ENCODE peak calls at places on chromosomes 2 and 18, in nine cellular contexts. S, N, J, R, E, D, G, A and H are unnamed samples.

GRCh38 chr2:108884629-108885028 is 98.1 kb downstream of the CCDC138 start:
- DNase-seq in J (peak; percentile 54), D (no peak), N (no peak), R (no peak), A (no peak), E (no peak), S (no peak), G (no peak), H (no peak)

GRCh38 chr2:237160271-237160934 is 74.7 kb downstream of the COPS8 start:
- DNase-seq in A (no peak), E (no peak), D (no peak), R (no peak), S (no peak), N (no peak), G (no peak), J (no peak), H (no peak)

GRCh38 chr2:138707424-138708074 is 72.6 kb downstream of the NXPH2 start:
- DNase-seq in E (peak; percentile 84), R (no peak), A (no peak), D (no peak), N (peak; percentile 33), J (no peak), G (no peak), S (peak; percentile 81), H (peak; percentile 60)

GRCh38 chr2:19738707-19739106 is 163.1 kb downstream of the TTC32 start:
- DNase-seq in J (no peak), R (no peak), A (no peak), N (no peak), G (no peak), D (no peak), E (peak; percentile 56), S (peak; percentile 39), H (peak; percentile 64)

GRCh38 chr2:20880221-20880771 is 57.4 kb upstream of the LDAH start:
- DNase-seq in N (no peak), E (no peak), A (no peak), J (no peak), D (no peak), S (no peak), R (no peak), G (no peak), H (no peak)

GRCh38 chr2:145931836-145932352 is 1412.0 kb upstream of the ZEB2 start:
- DNase-seq in G (no peak), J (peak; percentile 96), S (no peak), E (no peak), R (no peak), D (no peak), N (no peak), A (no peak), H (no peak)

GRCh38 chr2:63840081-63840784 is 1.5 kb upstream of the UGP2 start:
- DNase-seq in G (peak; percentile 68), D (no peak), S (no peak), R (no peak), J (peak; percentile 75), A (no peak), N (no peak), E (peak; percentile 25), H (peak; percentile 44)

GRCh38 chr2:237486819-237487448 is at the start of gene MLPH:
- DNase-seq in E (peak; percentile 76), D (peak; percentile 81), J (no peak), A (no peak), R (no peak), N (no peak), S (no peak), G (no peak), H (peak; percentile 82)

GRCh38 chr18:48131042-48131441 is 200.6 kb upstream of the SMAD2 start:
- DNase-seq in G (no peak), D (no peak), E (no peak), S (no peak), N (no peak), R (no peak), A (no peak), J (no peak), H (no peak)

GRCh38 chr2:216215991-216216390 is 106.8 kb downstream of the XRCC5 start:
- DNase-seq in D (no peak), G (no peak), S (no peak), A (no peak), R (no peak), E (no peak), N (peak; percentile 52), J (peak; percentile 45), H (no peak)

GRCh38 chr2:112880081-112880531 is 30.9 kb upstream of the IL37 start:
- DNase-seq in G (no peak), D (no peak), E (peak; percentile 52), A (no peak), S (no peak), J (no peak), R (no peak), N (peak; percentile 70), H (peak; percentile 64)

GRCh38 chr2:146576301-146576700 is 1268.5 kb upstream of the ACVR2A start:
- DNase-seq in R (no peak), A (no peak), E (no peak), G (no peak), N (peak; percentile 15), D (no peak), S (no peak), J (peak; percentile 78), H (no peak)

GRCh38 chr2:213958086-213958485 is 452.8 kb upstream of the VWC2L start:
- DNase-seq in J (no peak), N (no peak), S (no peak), D (no peak), G (no peak), E (no peak), A (no peak), R (no peak), H (no peak)

GRCh38 chr2:28360742-28361293 is 31.8 kb upstream of the FOSL2 start:
- DNase-seq in A (no peak), R (no peak), D (no peak), N (peak; percentile 85), J (no peak), S (peak; percentile 56), G (no peak), E (peak; percentile 61), H (peak; percentile 32)

GRCh38 chr18:29838556-29838955 is 1204.0 kb downstream of the DSC3 start:
- DNase-seq in N (no peak), R (no peak), A (no peak), J (no peak), S (no peak), G (no peak), E (no peak), D (no peak), H (no peak)

GRCh38 chr2:10961490-10961875 is 49.7 kb downstream of the KCNF1 start:
- DNase-seq in R (no peak), J (no peak), G (no peak), A (no peak), E (no peak), N (no peak), D (no peak), S (no peak), H (no peak)

GRCh38 chr18:23143059-23143831 is 8.0 kb downstream of the CABLES1 start:
- DNase-seq in N (peak; percentile 47), R (no peak), G (no peak), D (no peak), S (no peak), J (peak; percentile 21), A (no peak), E (no peak), H (peak; percentile 39)

GRCh38 chr2:160869411-160869810 is 290.8 kb upstream of the TANK start:
- DNase-seq in J (no peak), G (no peak), R (no peak), A (no peak), S (peak; percentile 97), E (peak; percentile 96), D (no peak), N (peak; percentile 35), H (peak; percentile 87)

GRCh38 chr2:239566995-239567580 is 166.3 kb upstream of the HDAC4 start:
- DNase-seq in D (no peak), A (no peak), R (no peak), S (no peak), G (no peak), J (no peak), E (no peak), N (no peak), H (no peak)

GRCh38 chr2:60884795-60885194 is 3.4 kb downstream of the REL start:
- DNase-seq in G (no peak), R (no peak), J (no peak), E (no peak), S (no peak), A (no peak), N (peak; percentile 37), D (no peak), H (no peak)

GRCh38 chr2:127080941-127081769 is 25.8 kb downstream of the BIN1 start:
- DNase-seq in E (no peak), N (no peak), A (peak; percentile 78), S (no peak), D (peak; percentile 83), R (no peak), G (peak; percentile 48), J (no peak), H (no peak)

GRCh38 chr2:46451131-46451711 is 28.1 kb upstream of the TMEM247 start:
- DNase-seq in E (no peak), J (no peak), S (no peak), A (no peak), R (no peak), G (no peak), D (no peak), N (no peak), H (peak; percentile 31)

GRCh38 chr18:24959100-24959499 is 392.9 kb downstream of the ZNF521 start:
- DNase-seq in S (no peak), G (no peak), D (no peak), N (no peak), E (no peak), A (no peak), R (no peak), J (peak; percentile 12), H (no peak)

GRCh38 chr2:9297807-9298206 is 91.2 kb downstream of the ASAP2 start:
- DNase-seq in E (no peak), D (no peak), N (no peak), S (no peak), G (no peak), J (no peak), R (peak; percentile 37), A (no peak), H (no peak)

GRCh38 chr2:133326651-133327397 is 241.4 kb downstream of the NCKAP5 start:
- DNase-seq in E (peak; percentile 77), G (no peak), A (no peak), N (peak; percentile 78), J (no peak), S (no peak), R (no peak), D (no peak), H (peak; percentile 6)

GRCh38 chr18:63150326-63150725 is 169.2 kb downstream of the BCL2 start:
- DNase-seq in E (no peak), D (no peak), A (no peak), J (no peak), G (no peak), N (no peak), R (no peak), S (no peak), H (no peak)

GRCh38 chr2:223837290-223838061 is at the start of gene AP1S3:
- DNase-seq in R (peak; percentile 11), A (peak; percentile 82), E (peak; percentile 49), S (peak; percentile 28), J (peak; percentile 89), G (peak; percentile 62), D (peak; percentile 91), N (peak; percentile 66), H (peak; percentile 87)

GRCh38 chr18:617970-618504 is 21.2 kb downstream of the CLUL1 start:
- DNase-seq in D (no peak), R (no peak), G (no peak), A (no peak), E (no peak), S (no peak), N (no peak), J (no peak), H (no peak)

GRCh38 chr2:84882775-84883550 is 2.1 kb upstream of the TRABD2A start:
- DNase-seq in G (no peak), A (no peak), E (no peak), S (no peak), D (no peak), R (no peak), N (no peak), J (no peak), H (no peak)

GRCh38 chr18:26978812-26979341 is 113.4 kb upstream of the AQP4 start:
- DNase-seq in S (no peak), J (no peak), A (no peak), D (no peak), G (no peak), E (no peak), N (no peak), R (no peak), H (no peak)

GRCh38 chr2:177598321-177598922 is 205.8 kb downstream of the AGPS start:
- DNase-seq in G (no peak), A (no peak), J (peak; percentile 6), D (no peak), S (peak; percentile 70), R (no peak), N (no peak), E (peak; percentile 69), H (peak; percentile 58)